ENCODE peak calls at places on chromosomes 12 and 14, in six cellular contexts. One of them, this sample, is unnamed.

GRCh38 chr14:95500201-95500681 is 16.2 kb downstream of the SYNE3 start:
- DNase-seq in CD8-positive, alpha-beta memory T cell: no peak
- DNase-seq in fibroblast of gingiva: no peak
- DNase-seq in foreskin fibroblast: no peak
- DNase-seq in tibial artery: peak
- DNase-seq in COR-L47: no peak
- DNase-seq in this sample: no peak

GRCh38 chr14:75238728-75239455 is 39.7 kb upstream of the FOS start:
- DNase-seq in COR-L47: no peak
- DNase-seq in foreskin fibroblast: no peak
- DNase-seq in tibial artery: no peak
- DNase-seq in fibroblast of gingiva: no peak
- DNase-seq in CD8-positive, alpha-beta memory T cell: no peak
- DNase-seq in this sample: no peak

GRCh38 chr14:59028476-59029202 is 159.8 kb upstream of the DAAM1 start:
- DNase-seq in CD8-positive, alpha-beta memory T cell: no peak
- DNase-seq in foreskin fibroblast: peak
- DNase-seq in fibroblast of gingiva: peak
- DNase-seq in tibial artery: no peak
- DNase-seq in COR-L47: peak
- DNase-seq in this sample: no peak

GRCh38 chr14:101504096-101504948 is 57.0 kb upstream of the DIO3 start:
- DNase-seq in CD8-positive, alpha-beta memory T cell: no peak
- DNase-seq in tibial artery: peak
- DNase-seq in fibroblast of gingiva: no peak
- DNase-seq in foreskin fibroblast: no peak
- DNase-seq in COR-L47: no peak
- DNase-seq in this sample: peak

GRCh38 chr14:73833024-73833423 is 18.6 kb upstream of the PTGR2 start:
- DNase-seq in CD8-positive, alpha-beta memory T cell: no peak
- DNase-seq in foreskin fibroblast: peak
- DNase-seq in fibroblast of gingiva: peak
- DNase-seq in COR-L47: no peak
- DNase-seq in tibial artery: no peak
- DNase-seq in this sample: no peak

GRCh38 chr12:117352260-117352659 is 9.2 kb downstream of the NOS1 start:
- DNase-seq in foreskin fibroblast: no peak
- DNase-seq in CD8-positive, alpha-beta memory T cell: no peak
- DNase-seq in tibial artery: no peak
- DNase-seq in COR-L47: no peak
- DNase-seq in fibroblast of gingiva: no peak
- DNase-seq in this sample: no peak

GRCh38 chr12:71810905-71811304 is 28.7 kb upstream of the TBC1D15 start:
- DNase-seq in COR-L47: no peak
- DNase-seq in tibial artery: no peak
- DNase-seq in fibroblast of gingiva: no peak
- DNase-seq in CD8-positive, alpha-beta memory T cell: no peak
- DNase-seq in foreskin fibroblast: peak
- DNase-seq in this sample: no peak

GRCh38 chr14:71970272-71970671 is 38.0 kb downstream of the RGS6 start:
- DNase-seq in foreskin fibroblast: no peak
- DNase-seq in COR-L47: no peak
- DNase-seq in fibroblast of gingiva: no peak
- DNase-seq in tibial artery: no peak
- DNase-seq in CD8-positive, alpha-beta memory T cell: no peak
- DNase-seq in this sample: no peak

GRCh38 chr14:54758041-54758440 is 144.6 kb downstream of the GCH1 start:
- DNase-seq in fibroblast of gingiva: no peak
- DNase-seq in foreskin fibroblast: no peak
- DNase-seq in tibial artery: peak
- DNase-seq in COR-L47: no peak
- DNase-seq in CD8-positive, alpha-beta memory T cell: no peak
- DNase-seq in this sample: no peak